ENCODE peak calls at places on chromosomes 5 and 9, in ten cellular contexts. J, P, A, F, E, Z, I, Q, K and T are unnamed samples.
A peak's percentile ranks its signal among the peaks of the same experiment; 100 is the strongest.

GRCh38 chr9:94919376-94920098 is 193.0 kb downstream of the AOPEP start:
- DNase-seq in J (peak; percentile 55), P (no peak), A (no peak), F (no peak), E (peak; percentile 69), Z (peak; percentile 92), I (peak; percentile 91), Q (peak; percentile 81), K (no peak), T (no peak)

GRCh38 chr5:88438006-88438405 is 169.4 kb upstream of the TMEM161B start:
- DNase-seq in J (no peak), P (no peak), A (no peak), F (no peak), E (no peak), Z (peak; percentile 4), I (peak; percentile 72), Q (no peak), K (no peak), T (no peak)

GRCh38 chr5:543755-544674 is 19.8 kb upstream of the SLC9A3 start:
- DNase-seq in J (no peak), P (no peak), A (no peak), F (no peak), E (no peak), Z (no peak), I (no peak), Q (no peak), K (no peak), T (no peak)

GRCh38 chr9:79471577-79472543 is 99.9 kb upstream of the TLE4 start:
- DNase-seq in J (peak; percentile 53), P (peak; percentile 39), A (no peak), F (no peak), E (peak; percentile 35), Z (peak; percentile 28), I (no peak), Q (peak; percentile 25), K (no peak), T (peak; percentile 14)

GRCh38 chr9:1454211-1454979 is 404.2 kb downstream of the DMRT2 start:
- DNase-seq in J (no peak), P (no peak), A (no peak), F (no peak), E (no peak), Z (no peak), I (no peak), Q (no peak), K (no peak), T (no peak)

GRCh38 chr5:148393390-148393741 is 9.6 kb downstream of the FBXO38 start:
- DNase-seq in J (no peak), P (peak; percentile 30), A (no peak), F (no peak), E (peak; percentile 25), Z (no peak), I (no peak), Q (peak; percentile 67), K (peak; percentile 30), T (peak; percentile 46)

GRCh38 chr5:147673276-147673675 is 109.3 kb downstream of the JAKMIP2 start:
- DNase-seq in J (no peak), P (no peak), A (no peak), F (no peak), E (no peak), Z (no peak), I (no peak), Q (no peak), K (no peak), T (no peak)

GRCh38 chr5:42894057-42894456 is 82.4 kb upstream of the SELENOP start:
- DNase-seq in J (no peak), P (peak; percentile 54), A (no peak), F (no peak), E (no peak), Z (no peak), I (no peak), Q (no peak), K (peak; percentile 85), T (no peak)

GRCh38 chr9:117074782-117075510 is 339.9 kb downstream of the ASTN2 start:
- DNase-seq in J (no peak), P (peak; percentile 50), A (no peak), F (no peak), E (no peak), Z (no peak), I (no peak), Q (no peak), K (no peak), T (no peak)

GRCh38 chr9:93117924-93118862 is 15.9 kb downstream of the NINJ1 start:
- DNase-seq in J (no peak), P (no peak), A (no peak), F (no peak), E (no peak), Z (no peak), I (no peak), Q (no peak), K (no peak), T (no peak)

DNA sequence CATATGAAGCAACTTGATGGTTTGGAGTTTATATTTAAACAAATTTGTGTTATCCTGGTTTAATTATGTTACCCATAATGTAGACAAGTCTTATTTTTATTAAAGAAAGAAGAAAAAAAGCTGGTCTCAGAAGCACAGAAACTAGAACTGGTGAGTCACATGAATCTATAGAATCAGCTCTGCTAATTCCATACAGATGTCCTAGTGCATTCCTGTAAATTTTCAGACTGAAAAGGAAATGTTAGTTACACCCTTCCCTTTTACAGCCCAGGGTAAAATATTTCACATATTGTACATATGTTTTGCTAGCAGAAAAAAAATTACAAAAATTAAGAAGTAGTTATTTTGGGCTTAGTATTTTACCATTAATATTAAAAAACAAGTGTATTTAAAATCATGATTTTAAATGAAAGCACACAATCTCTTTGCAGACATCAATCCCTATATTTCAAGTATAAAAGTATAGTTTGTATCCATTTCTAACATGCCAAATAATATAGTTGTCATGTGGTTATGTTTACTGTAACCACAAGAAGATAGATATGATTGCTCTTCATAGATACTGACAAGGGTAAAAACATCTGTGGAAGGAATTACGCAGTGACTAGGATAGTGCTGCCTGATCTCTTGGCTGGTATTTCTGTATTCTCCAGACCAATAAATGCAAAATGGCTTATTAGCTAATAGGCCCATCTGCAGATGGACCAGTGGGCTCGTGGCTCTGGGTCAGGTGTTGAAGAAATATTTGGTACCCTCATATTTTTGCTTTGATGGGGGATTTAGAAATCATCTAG is 34.7 kb upstream of the FBN2 start:
- DNase-seq in J (no peak), P (no peak), A (no peak), F (no peak), E (peak; percentile 69), Z (no peak), I (no peak), Q (peak; percentile 19), K (no peak), T (no peak)
- H2AFZ ChIP-seq in J (no peak overlapping the region), P (no peak overlapping the region), A (no peak overlapping the region), F (no peak overlapping the region), E (no peak overlapping the region), Z (no peak overlapping the region), I (no peak overlapping the region), Q (no peak overlapping the region), K (no peak overlapping the region), T (no peak overlapping the region)

GRCh38 chr5:170436335-170436734 is 47.2 kb upstream of the KCNMB1 start:
- DNase-seq in J (no peak), P (no peak), A (no peak), F (no peak), E (no peak), Z (no peak), I (no peak), Q (no peak), K (no peak), T (no peak)

GRCh38 chr5:170432669-170433068 is 43.5 kb upstream of the KCNMB1 start:
- DNase-seq in J (no peak), P (no peak), A (no peak), F (no peak), E (no peak), Z (no peak), I (no peak), Q (no peak), K (no peak), T (no peak)

GRCh38 chr5:170438581-170438980 is 49.4 kb upstream of the KCNMB1 start:
- DNase-seq in J (no peak), P (no peak), A (no peak), F (no peak), E (no peak), Z (no peak), I (no peak), Q (no peak), K (no peak), T (no peak)

GRCh38 chr5:170437621-170438375 is 48.6 kb upstream of the KCNMB1 start:
- DNase-seq in J (no peak), P (no peak), A (no peak), F (no peak), E (no peak), Z (no peak), I (no peak), Q (no peak), K (peak; percentile 10), T (no peak)

DNA sequence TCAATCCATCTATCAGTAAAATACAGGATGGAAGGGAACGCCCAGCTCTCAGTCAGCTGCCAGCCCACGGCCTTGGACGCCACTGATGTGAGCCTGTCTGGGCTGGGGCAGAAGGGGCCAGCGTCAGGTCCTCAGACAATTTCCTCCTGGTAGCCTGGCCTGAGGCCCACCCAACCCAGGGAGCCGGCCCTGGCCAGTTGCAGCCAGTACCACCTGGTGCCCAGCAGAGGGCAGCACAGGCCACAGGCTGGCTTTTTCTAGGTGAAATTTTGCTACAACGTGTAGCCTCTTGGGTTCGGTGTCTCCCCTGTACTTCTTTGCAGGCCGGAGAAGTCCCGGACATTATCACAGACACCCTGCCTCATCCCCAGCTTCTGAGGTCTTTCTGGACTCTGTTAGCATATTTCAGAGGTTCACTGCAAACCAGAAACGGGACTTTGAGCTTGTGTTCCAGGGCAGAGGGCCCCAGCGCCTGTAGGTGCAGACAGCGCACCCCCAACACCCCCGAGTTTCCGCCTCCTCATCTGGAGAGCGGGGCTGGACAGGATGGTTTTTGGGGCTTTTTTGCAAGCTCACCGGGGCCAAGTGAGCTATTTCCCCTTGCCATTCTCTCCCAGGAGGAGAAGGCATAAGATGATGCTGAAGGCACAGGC is 45.9 kb upstream of the KCNMB1 start:
- DNase-seq in J (peak; percentile 80), P (peak; percentile 78), A (peak; percentile 71), F (peak; percentile 64), E (peak; percentile 37), Z (peak; percentile 19), I (peak; percentile 45), Q (peak; percentile 49), K (peak; percentile 82), T (peak; percentile 52)
- H2AFZ ChIP-seq in J (no peak overlapping the region), P (peak overlapping the region; percentile 10), A (peak overlapping the region; percentile 22), F (peak overlapping the region; percentile 38), E (peak overlapping the region; percentile 3), Z (no peak overlapping the region), I (no peak overlapping the region), Q (no peak overlapping the region), K (no peak overlapping the region), T (no peak overlapping the region)

DNA sequence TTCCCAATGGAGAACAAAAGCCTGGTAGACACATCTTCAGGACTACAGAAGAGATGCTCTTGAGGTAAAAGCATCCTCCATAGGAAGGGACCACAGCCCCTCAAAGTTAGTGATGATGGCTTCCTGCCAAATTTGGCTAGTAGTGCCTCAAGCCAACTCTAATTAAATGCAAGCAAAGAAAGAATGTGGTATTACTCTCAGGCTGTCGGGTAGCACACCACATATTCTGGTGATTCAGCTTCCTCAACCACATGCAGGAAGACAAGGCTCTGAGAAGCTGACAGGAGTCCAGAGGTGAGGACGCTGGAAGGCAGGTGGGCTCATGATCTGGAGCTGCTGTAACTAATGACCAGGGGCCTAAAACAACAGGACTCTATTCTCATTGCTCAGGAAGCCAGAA is 37.2 kb upstream of the S1PR3 start:
- DNase-seq in J (no peak), P (no peak), A (no peak), F (no peak), E (peak; percentile 26), Z (peak; percentile 62), I (no peak), Q (no peak), K (no peak), T (no peak)
- H2AFZ ChIP-seq in J (no peak overlapping the region), P (no peak overlapping the region), A (no peak overlapping the region), F (no peak overlapping the region), E (no peak overlapping the region), Z (no peak overlapping the region), I (no peak overlapping the region), Q (no peak overlapping the region), K (no peak overlapping the region), T (no peak overlapping the region)

GRCh38 chr9:110615526-110615925 is 36.0 kb upstream of the SVEP1 start:
- DNase-seq in J (no peak), P (no peak), A (no peak), F (no peak), E (peak; percentile 72), Z (no peak), I (no peak), Q (no peak), K (no peak), T (no peak)
- H2AFZ ChIP-seq in J (no peak overlapping the region), P (no peak overlapping the region), A (no peak overlapping the region), F (no peak overlapping the region), E (peak overlapping the region; percentile 74), Z (no peak overlapping the region), I (no peak overlapping the region), Q (no peak overlapping the region), K (no peak overlapping the region), T (no peak overlapping the region)